ENCODE peak calls at places on chromosomes 1 and 21, in six cellular contexts. One of them, this sample, is unnamed.

GRCh38 chr1:151689494-151689893 is 27.1 kb downstream of the CELF3 start:
- DNase-seq in head of caudate nucleus: no peak
- DNase-seq in HuH-7.5: no peak
- DNase-seq in AG20443: no peak
- DNase-seq in HAP-1: no peak
- DNase-seq in activated T-cell treated with anti-CD3 and anti-CD28 coated beads, Interleukin-2, amount 50 U/mL, for 48 hours: no peak
- DNase-seq in this sample: no peak

GRCh38 chr1:11434506-11434905 is 44.4 kb upstream of the DISP3 start:
- DNase-seq in head of caudate nucleus: no peak
- DNase-seq in activated T-cell treated with anti-CD3 and anti-CD28 coated beads, Interleukin-2, amount 50 U/mL, for 48 hours: no peak
- DNase-seq in AG20443: no peak
- DNase-seq in HuH-7.5: no peak
- DNase-seq in HAP-1: no peak
- DNase-seq in this sample: no peak

GRCh38 chr21:31363720-31364119 is 19.7 kb upstream of the TIAM1 start:
- DNase-seq in HuH-7.5: no peak
- DNase-seq in head of caudate nucleus: no peak
- DNase-seq in HAP-1: no peak
- DNase-seq in activated T-cell treated with anti-CD3 and anti-CD28 coated beads, Interleukin-2, amount 50 U/mL, for 48 hours: no peak
- DNase-seq in AG20443: no peak
- DNase-seq in this sample: no peak

GRCh38 chr1:56411484-56412180 is 167.7 kb downstream of the PLPP3 start:
- DNase-seq in AG20443: peak; percentile 86
- DNase-seq in HAP-1: no peak
- DNase-seq in head of caudate nucleus: peak; percentile 45
- DNase-seq in HuH-7.5: no peak
- DNase-seq in activated T-cell treated with anti-CD3 and anti-CD28 coated beads, Interleukin-2, amount 50 U/mL, for 48 hours: no peak
- DNase-seq in this sample: no peak

GRCh38 chr21:36203603-36203889 is 46.9 kb downstream of the DOP1B start:
- DNase-seq in activated T-cell treated with anti-CD3 and anti-CD28 coated beads, Interleukin-2, amount 50 U/mL, for 48 hours: peak; percentile 52
- DNase-seq in HAP-1: no peak
- DNase-seq in head of caudate nucleus: peak; percentile 57
- DNase-seq in AG20443: peak; percentile 94
- DNase-seq in HuH-7.5: no peak
- DNase-seq in this sample: no peak

GRCh38 chr1:167082511-167083027 is 7.6 kb downstream of the GPA33 start:
- DNase-seq in activated T-cell treated with anti-CD3 and anti-CD28 coated beads, Interleukin-2, amount 50 U/mL, for 48 hours: no peak
- DNase-seq in AG20443: no peak
- DNase-seq in head of caudate nucleus: no peak
- DNase-seq in HAP-1: no peak
- DNase-seq in HuH-7.5: no peak
- DNase-seq in this sample: no peak

GRCh38 chr1:117753652-117754051 is 147.8 kb downstream of the TENT5C start:
- DNase-seq in head of caudate nucleus: no peak
- DNase-seq in HAP-1: no peak
- DNase-seq in activated T-cell treated with anti-CD3 and anti-CD28 coated beads, Interleukin-2, amount 50 U/mL, for 48 hours: no peak
- DNase-seq in HuH-7.5: no peak
- DNase-seq in AG20443: no peak
- DNase-seq in this sample: no peak

GRCh38 chr1:13642306-13643004 is 57.5 kb upstream of the PRDM2 start:
- DNase-seq in AG20443: no peak
- DNase-seq in activated T-cell treated with anti-CD3 and anti-CD28 coated beads, Interleukin-2, amount 50 U/mL, for 48 hours: no peak
- DNase-seq in HAP-1: no peak
- DNase-seq in HuH-7.5: no peak
- DNase-seq in head of caudate nucleus: peak; percentile 40
- DNase-seq in this sample: no peak

GRCh38 chr1:61921435-61921834 is 179.2 kb downstream of the PATJ start:
- DNase-seq in activated T-cell treated with anti-CD3 and anti-CD28 coated beads, Interleukin-2, amount 50 U/mL, for 48 hours: no peak
- DNase-seq in head of caudate nucleus: no peak
- DNase-seq in HuH-7.5: no peak
- DNase-seq in HAP-1: no peak
- DNase-seq in AG20443: no peak
- DNase-seq in this sample: no peak

GRCh38 chr1:26959722-26960624 is at the start of gene KDF1:
- DNase-seq in activated T-cell treated with anti-CD3 and anti-CD28 coated beads, Interleukin-2, amount 50 U/mL, for 48 hours: no peak
- DNase-seq in HuH-7.5: no peak
- DNase-seq in AG20443: no peak
- DNase-seq in head of caudate nucleus: no peak
- DNase-seq in HAP-1: no peak
- DNase-seq in this sample: peak; percentile 13

GRCh38 chr1:55466343-55466742 is 251.2 kb upstream of the USP24 start:
- DNase-seq in head of caudate nucleus: no peak
- DNase-seq in HAP-1: no peak
- DNase-seq in HuH-7.5: no peak
- DNase-seq in activated T-cell treated with anti-CD3 and anti-CD28 coated beads, Interleukin-2, amount 50 U/mL, for 48 hours: no peak
- DNase-seq in AG20443: peak; percentile 51
- DNase-seq in this sample: no peak

GRCh38 chr1:156920233-156921052 is at the start of gene LRRC71:
- DNase-seq in head of caudate nucleus: peak; percentile 54
- DNase-seq in activated T-cell treated with anti-CD3 and anti-CD28 coated beads, Interleukin-2, amount 50 U/mL, for 48 hours: peak; percentile 89
- DNase-seq in HAP-1: peak; percentile 92
- DNase-seq in AG20443: peak; percentile 98
- DNase-seq in HuH-7.5: peak; percentile 91
- DNase-seq in this sample: peak; percentile 24

GRCh38 chr1:31712041-31712440 is 8.2 kb upstream of the COL16A1 start:
- DNase-seq in AG20443: no peak
- DNase-seq in HuH-7.5: no peak
- DNase-seq in head of caudate nucleus: no peak
- DNase-seq in activated T-cell treated with anti-CD3 and anti-CD28 coated beads, Interleukin-2, amount 50 U/mL, for 48 hours: no peak
- DNase-seq in HAP-1: no peak
- DNase-seq in this sample: no peak

GRCh38 chr21:44527983-44528633 is 11.9 kb downstream of the KRTAP10-1 start:
- DNase-seq in HuH-7.5: no peak
- DNase-seq in head of caudate nucleus: no peak
- DNase-seq in activated T-cell treated with anti-CD3 and anti-CD28 coated beads, Interleukin-2, amount 50 U/mL, for 48 hours: no peak
- DNase-seq in HAP-1: no peak
- DNase-seq in AG20443: no peak
- DNase-seq in this sample: no peak

GRCh38 chr1:186213225-186213607 is 161.8 kb downstream of the TPR start:
- DNase-seq in activated T-cell treated with anti-CD3 and anti-CD28 coated beads, Interleukin-2, amount 50 U/mL, for 48 hours: no peak
- DNase-seq in HuH-7.5: no peak
- DNase-seq in AG20443: peak; percentile 21
- DNase-seq in HAP-1: no peak
- DNase-seq in head of caudate nucleus: no peak
- DNase-seq in this sample: no peak

GRCh38 chr21:41600116-41600515 is 92.2 kb upstream of the TMPRSS2 start:
- DNase-seq in HuH-7.5: no peak
- DNase-seq in activated T-cell treated with anti-CD3 and anti-CD28 coated beads, Interleukin-2, amount 50 U/mL, for 48 hours: no peak
- DNase-seq in AG20443: no peak
- DNase-seq in HAP-1: no peak
- DNase-seq in head of caudate nucleus: no peak
- DNase-seq in this sample: no peak

GRCh38 chr1:175072131-175072941 is 4.7 kb downstream of the TNN start:
- DNase-seq in head of caudate nucleus: peak; percentile 36
- DNase-seq in HAP-1: no peak
- DNase-seq in HuH-7.5: no peak
- DNase-seq in AG20443: peak; percentile 58
- DNase-seq in activated T-cell treated with anti-CD3 and anti-CD28 coated beads, Interleukin-2, amount 50 U/mL, for 48 hours: peak; percentile 46
- DNase-seq in this sample: no peak

GRCh38 chr1:228002792-228003191 is 4.0 kb upstream of the WNT3A start:
- DNase-seq in AG20443: no peak
- DNase-seq in HAP-1: no peak
- DNase-seq in HuH-7.5: no peak
- DNase-seq in head of caudate nucleus: no peak
- DNase-seq in activated T-cell treated with anti-CD3 and anti-CD28 coated beads, Interleukin-2, amount 50 U/mL, for 48 hours: no peak
- DNase-seq in this sample: no peak

This sample was measured in immature natural killer cell.